ENCODE peak calls at places on chromosomes 12 and 14, in seven cellular contexts. D is anterior cingulate cortex; Y is endothelial cell; A is stimulated activated CD8-positive, alpha-beta memory T cell treated with anti-CD3 and anti-CD28 coated beads, Interleukin-4, amount 100 ng/mL, for 1 hour; F is stimulated activated CD4-positive, alpha-beta T cell treated with anti-CD3 and anti-CD28 coated beads, Interleukin-12 subunit alpha, Interleukin-12 subunit beta, amount 100 ng/mL, for 4 hours; G is uterus; L is natural killer cell treated with Interleukin-12 subunit alpha and Interleukin-12 subunit beta and Interleukin-15 and Interleukin-18, amount 100 ng/mL, for 72 hours. I is an unnamed sample.

GRCh38 chr14:55438066-55438683 is 2.2 kb downstream of the TBPL2 start:
- DNase-seq in D (no peak), Y (peak), A (no peak), F (no peak), G (no peak), L (no peak), I (peak)

GRCh38 chr14:50741571-50741970 is 73.5 kb upstream of the SAV1 start:
- DNase-seq in D (no peak), Y (no peak), A (no peak), F (no peak), G (no peak), L (no peak), I (no peak)

GRCh38 chr12:112846619-112847018 is 55.1 kb downstream of the RPH3A start:
- DNase-seq in D (no peak), Y (no peak), A (no peak), F (no peak), G (no peak), L (no peak), I (no peak)

GRCh38 chr14:47606601-47607000 is 68.8 kb downstream of the MDGA2 start:
- DNase-seq in D (no peak), Y (no peak), A (no peak), F (no peak), G (no peak), L (no peak), I (no peak)

GRCh38 chr14:36690301-36691020 is 28.8 kb downstream of the PAX9 start:
- DNase-seq in D (no peak), Y (no peak), A (no peak), F (no peak), G (no peak), L (no peak), I (no peak)

GRCh38 chr12:8033153-8034044 is 883 bp downstream of the FOXJ2 start:
- DNase-seq in D (peak), Y (peak), A (no peak), F (peak), G (peak), L (no peak), I (peak)

GRCh38 chr12:16277585-16277984 is at the start of gene SLC15A5:
- DNase-seq in D (no peak), Y (no peak), A (no peak), F (no peak), G (no peak), L (no peak), I (no peak)

GRCh38 chr12:18888062-18888461 is 150.1 kb downstream of the CAPZA3 start:
- DNase-seq in D (no peak), Y (no peak), A (no peak), F (no peak), G (no peak), L (no peak), I (no peak)

GRCh38 chr12:79737875-79738718 is 47.3 kb upstream of the PAWR start:
- DNase-seq in D (no peak), Y (peak), A (no peak), F (no peak), G (no peak), L (no peak), I (peak)

GRCh38 chr14:22929104-22929847 is at the start of gene PRMT5:
- DNase-seq in D (peak), Y (peak), A (peak), F (peak), G (peak), L (peak), I (peak)

GRCh38 chr12:131865196-131865875 is 29.1 kb upstream of the ULK1 start:
- DNase-seq in D (no peak), Y (no peak), A (no peak), F (no peak), G (no peak), L (no peak), I (no peak)

GRCh38 chr14:28709571-28710305 is 56.8 kb upstream of the FOXG1 start:
- DNase-seq in D (no peak), Y (no peak), A (no peak), F (no peak), G (no peak), L (no peak), I (no peak)

GRCh38 chr12:51392556-51393237 is 1.5 kb upstream of the GALNT6 start:
- DNase-seq in D (no peak), Y (no peak), A (no peak), F (no peak), G (no peak), L (peak), I (no peak)

GRCh38 chr12:2282321-2282720 is 229.5 kb downstream of the CACNA1C start:
- DNase-seq in D (no peak), Y (no peak), A (no peak), F (no peak), G (no peak), L (no peak), I (no peak)